ENCODE peak calls at places on chromosome 18, in nine cellular contexts. L, W, T, D, I, S, X, U and A are unnamed samples.

GRCh38 chr18:54828290-54828871 is at the start of gene RAB27B:
- DNase-seq in L (peak; percentile 57), W (peak; percentile 27), T (peak; percentile 58), D (peak; percentile 91), I (peak; percentile 94), S (peak; percentile 87), X (peak; percentile 89), U (peak; percentile 88), A (peak; percentile 78)

GRCh38 chr18:813405-814071 is 1.5 kb upstream of the YES1 start:
- DNase-seq in L (no peak), W (no peak), T (no peak), D (no peak), I (no peak), S (no peak), X (no peak), U (no peak), A (peak; percentile 17)

GRCh38 chr18:31610841-31611240 is 19.2 kb downstream of the TTR start:
- DNase-seq in L (no peak), W (no peak), T (no peak), D (no peak), I (no peak), S (peak; percentile 74), X (no peak), U (no peak), A (no peak)

GRCh38 chr18:66872277-66872676 is 268.4 kb upstream of the CDH19 start:
- DNase-seq in L (no peak), W (no peak), T (peak; percentile 15), D (no peak), I (no peak), S (peak; percentile 11), X (no peak), U (peak; percentile 0), A (no peak)

GRCh38 chr18:36786686-36787085 is 42.1 kb downstream of the TPGS2 start:
- DNase-seq in L (peak; percentile 18), W (no peak), T (no peak), D (no peak), I (no peak), S (peak; percentile 44), X (peak; percentile 63), U (peak; percentile 79), A (no peak)

GRCh38 chr18:49335677-49336076 is 124.8 kb downstream of the DYM start:
- DNase-seq in L (no peak), W (no peak), T (no peak), D (no peak), I (no peak), S (no peak), X (no peak), U (no peak), A (peak; percentile 23)

GRCh38 chr18:31490387-31490786 is 7.6 kb upstream of the DSG2 start:
- DNase-seq in L (no peak), W (no peak), T (no peak), D (no peak), I (no peak), S (peak; percentile 58), X (no peak), U (no peak), A (peak; percentile 4)

GRCh38 chr18:77133920-77134496 is 1.4 kb upstream of the MBP start:
- DNase-seq in L (peak; percentile 76), W (no peak), T (no peak), D (peak; percentile 89), I (no peak), S (no peak), X (peak; percentile 77), U (no peak), A (peak; percentile 45)

GRCh38 chr18:49055787-49056186 is 105.0 kb upstream of the SMAD7 start:
- DNase-seq in L (peak; percentile 28), W (peak; percentile 48), T (no peak), D (peak; percentile 92), I (peak; percentile 65), S (no peak), X (peak; percentile 77), U (peak; percentile 65), A (peak; percentile 72)

GRCh38 chr18:55918449-55918848 is 330.5 kb upstream of the TCF4 start:
- DNase-seq in L (no peak), W (no peak), T (no peak), D (no peak), I (no peak), S (no peak), X (no peak), U (peak; percentile 29), A (no peak)

GRCh38 chr18:10453885-10454772 is at the start of gene APCDD1:
- DNase-seq in L (peak; percentile 52), W (peak; percentile 77), T (no peak), D (no peak), I (peak; percentile 94), S (peak; percentile 90), X (peak; percentile 80), U (no peak), A (no peak)

GRCh38 chr18:3499498-3499897 is 49.5 kb downstream of the TGIF1 start:
- DNase-seq in L (peak; percentile 18), W (peak; percentile 29), T (no peak), D (no peak), I (no peak), S (no peak), X (no peak), U (no peak), A (no peak)

GRCh38 chr18:63073481-63073880 is 246.1 kb downstream of the BCL2 start:
- DNase-seq in L (no peak), W (no peak), T (peak; percentile 57), D (no peak), I (no peak), S (no peak), X (no peak), U (no peak), A (peak; percentile 26)

GRCh38 chr18:57062841-57063240 is 84.0 kb upstream of the BOD1L2 start:
- DNase-seq in L (no peak), W (no peak), T (no peak), D (no peak), I (peak; percentile 70), S (no peak), X (no peak), U (no peak), A (no peak)

GRCh38 chr18:67402543-67402942 is 114.0 kb downstream of the DSEL start:
- DNase-seq in L (no peak), W (no peak), T (no peak), D (no peak), I (no peak), S (no peak), X (no peak), U (peak; percentile 74), A (no peak)

DNA sequence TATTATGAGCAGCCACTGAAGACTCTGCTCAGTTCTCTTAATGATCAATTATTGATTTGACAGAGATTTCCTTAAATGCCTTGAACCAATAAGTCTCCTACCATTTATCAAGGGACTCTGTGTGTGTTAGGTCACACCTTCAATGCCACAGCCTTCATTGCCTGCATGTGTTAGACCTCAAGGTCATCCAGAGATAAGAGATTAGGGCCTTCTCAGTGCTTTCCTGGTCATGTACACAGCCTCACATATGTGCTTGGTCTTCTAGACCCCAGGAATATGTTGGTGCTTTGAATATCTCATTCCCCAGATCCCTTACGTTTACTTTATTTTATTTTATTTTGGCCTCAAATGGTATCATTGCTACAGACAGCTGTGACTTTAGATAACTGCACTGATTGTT is 93.0 kb upstream of the CTAGE1 start:
- DNase-seq in L (no peak), W (no peak), T (no peak), D (no peak), I (no peak), S (no peak), X (no peak), U (no peak), A (no peak)
- TF ChIP-seq CTCF in L (no peak), W (no peak), T (no peak), D (no peak), I (no peak), S (no peak), X (no peak), U (no peak), A (no peak)

DNA sequence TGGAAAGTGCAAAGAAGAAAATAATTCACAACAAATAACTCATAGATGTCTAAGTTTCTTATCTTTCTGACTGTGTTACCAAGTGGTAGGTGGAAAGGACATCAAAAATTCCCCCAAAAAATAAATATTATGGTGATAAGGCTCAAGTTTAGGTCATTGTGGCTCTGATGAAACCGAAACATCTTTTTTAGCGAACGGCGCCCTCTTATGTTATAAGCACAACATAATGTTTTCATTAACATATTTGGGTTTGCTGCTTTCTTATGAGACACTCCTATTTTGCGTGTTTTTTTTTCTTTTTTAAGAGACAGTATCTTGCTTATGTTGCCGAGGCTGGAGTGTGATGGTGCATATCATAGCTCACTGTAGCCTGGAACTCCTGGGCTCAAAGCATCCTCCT is 38.6 kb upstream of the SLC35G4 start:
- DNase-seq in L (no peak), W (no peak), T (peak; percentile 36), D (no peak), I (no peak), S (no peak), X (no peak), U (peak; percentile 24), A (peak; percentile 24)
- TF ChIP-seq CTCF in L (no peak), W (no peak), T (peak; percentile 29), D (no peak), I (no peak), S (peak; percentile 34), X (no peak), U (peak; percentile 47), A (no peak)

DNA sequence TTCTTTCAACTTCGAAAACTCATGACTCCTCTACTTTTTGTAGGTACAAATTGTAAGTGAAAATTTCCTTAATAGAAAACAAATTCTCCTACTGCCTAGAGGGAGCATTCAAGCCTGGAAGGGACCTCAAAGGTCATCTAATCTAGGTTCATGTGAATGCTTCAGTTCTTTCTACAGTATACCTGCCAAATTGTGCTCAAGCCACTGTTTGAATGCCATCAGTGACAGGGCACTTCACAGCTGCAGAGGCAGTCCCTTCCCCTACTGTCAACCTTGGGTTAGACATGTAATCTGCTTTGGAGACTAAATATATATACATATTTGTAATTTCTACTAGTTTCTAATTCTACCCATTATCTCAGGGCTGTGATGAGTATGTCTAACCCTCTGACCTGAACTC is 681.3 kb upstream of the CDH2 start:
- DNase-seq in L (no peak), W (no peak), T (no peak), D (no peak), I (no peak), S (no peak), X (no peak), U (no peak), A (no peak)
- TF ChIP-seq CTCF in L (no peak), W (no peak), T (no peak), D (no peak), I (no peak), S (no peak), X (no peak), U (no peak), A (no peak)

GRCh38 chr18:5519448-5520362 is 24.1 kb downstream of the EPB41L3 start:
- DNase-seq in L (no peak), W (no peak), T (no peak), D (no peak), I (no peak), S (no peak), X (no peak), U (no peak), A (no peak)

GRCh38 chr18:5520464-5520863 is 23.3 kb downstream of the EPB41L3 start:
- DNase-seq in L (no peak), W (no peak), T (no peak), D (no peak), I (no peak), S (no peak), X (no peak), U (no peak), A (no peak)

GRCh38 chr18:5521000-5521399 is 22.8 kb downstream of the EPB41L3 start:
- DNase-seq in L (no peak), W (no peak), T (no peak), D (no peak), I (no peak), S (no peak), X (no peak), U (no peak), A (no peak)

GRCh38 chr18:5518179-5518770 is 25.5 kb downstream of the EPB41L3 start:
- DNase-seq in L (no peak), W (no peak), T (no peak), D (no peak), I (peak; percentile 15), S (no peak), X (no peak), U (no peak), A (no peak)

GRCh38 chr18:5518899-5519371 is 24.9 kb downstream of the EPB41L3 start:
- DNase-seq in L (no peak), W (no peak), T (no peak), D (no peak), I (no peak), S (peak; percentile 13), X (no peak), U (peak; percentile 74), A (no peak)
- TF ChIP-seq CTCF in L (no peak), W (no peak), T (no peak), D (no peak), I (no peak), S (no peak), X (no peak), U (no peak), A (no peak)